ENCODE peak calls at places on chromosomes 6 and 20, in seven cellular contexts. L, N, V, Z, I, D and B are unnamed samples.

GRCh38 chr20:24160563-24161355 is 172.2 kb upstream of the GGTLC1 start:
- DNase-seq in L (no peak), N (peak), V (peak), Z (peak), I (no peak), D (no peak), B (peak)

GRCh38 chr6:42572523-42572922 is 8.7 kb downstream of the UBR2 start:
- DNase-seq in L (no peak), N (no peak), V (no peak), Z (no peak), I (no peak), D (no peak), B (no peak)

GRCh38 chr6:170462366-170463020 is 90.6 kb downstream of the PSMB1 start:
- DNase-seq in L (no peak), N (no peak), V (no peak), Z (no peak), I (no peak), D (no peak), B (no peak)

GRCh38 chr6:88376759-88377387 is 210.7 kb upstream of the CNR1 start:
- DNase-seq in L (no peak), N (peak), V (no peak), Z (peak), I (no peak), D (no peak), B (no peak)

GRCh38 chr6:44012078-44012493 is 115.2 kb downstream of the MRPL14 start:
- DNase-seq in L (no peak), N (peak), V (no peak), Z (no peak), I (peak), D (peak), B (no peak)

GRCh38 chr6:41504526-41505021 is 41.6 kb upstream of the FOXP4 start:
- DNase-seq in L (no peak), N (no peak), V (no peak), Z (no peak), I (no peak), D (no peak), B (no peak)

GRCh38 chr6:47105469-47106188 is 63.5 kb upstream of the ADGRF1 start:
- DNase-seq in L (no peak), N (no peak), V (peak), Z (no peak), I (no peak), D (no peak), B (no peak)

GRCh38 chr6:168715643-168716481 is 274.9 kb downstream of the SMOC2 start:
- DNase-seq in L (no peak), N (no peak), V (no peak), Z (no peak), I (no peak), D (no peak), B (no peak)

GRCh38 chr20:63695419-63696310 is 787 bp upstream of the TNFRSF6B start:
- DNase-seq in L (no peak), N (no peak), V (no peak), Z (no peak), I (peak), D (no peak), B (no peak)